ENCODE peak calls at places on chromosomes 6 and 20, in four cellular contexts. G is IMR-90, F is H9, B is neuronal stem cell. Y is an unnamed sample.

GRCh38 chr6:142015011-142015410 is 117.7 kb upstream of the GJE1 start:
- DNase-seq in B (no peak), F (peak; percentile 45), G (no peak), Y (peak; percentile 14)

GRCh38 chr6:44851176-44851575 is 463.7 kb downstream of the CDC5L start:
- DNase-seq in G (peak; percentile 17), B (no peak), F (no peak), Y (no peak)

GRCh38 chr6:166765234-166765541 is 138.1 kb upstream of the RPS6KA2 start:
- DNase-seq in F (peak; percentile 20), G (no peak), B (no peak), Y (no peak)

GRCh38 chr6:113461153-113461897 is 395.8 kb upstream of the MARCKS start:
- DNase-seq in G (peak; percentile 52), F (no peak), B (no peak), Y (no peak)

GRCh38 chr6:34914358-34914757 is 25.3 kb downstream of the ANKS1A start:
- DNase-seq in F (no peak), B (no peak), G (no peak), Y (no peak)

GRCh38 chr20:63538204-63539091 is 1.3 kb upstream of the PTK6 start:
- DNase-seq in F (no peak), B (no peak), G (peak; percentile 22), Y (peak; percentile 60)

GRCh38 chr20:20003088-20003954 is 13.8 kb upstream of the NAA20 start:
- DNase-seq in G (peak; percentile 40), F (no peak), B (no peak), Y (no peak)

GRCh38 chr6:28401172-28401571 is 1.6 kb upstream of the ZSCAN12 start:
- DNase-seq in F (no peak), B (no peak), G (peak; percentile 42), Y (no peak)

GRCh38 chr20:57439432-57439831 is 48.2 kb downstream of the RBM38 start:
- DNase-seq in G (no peak), B (no peak), F (no peak), Y (no peak)

GRCh38 chr6:42745083-42745637 is 743 bp downstream of the TBCC start:
- DNase-seq in F (peak; percentile 42), G (peak; percentile 23), B (peak; percentile 12), Y (peak; percentile 67)

GRCh38 chr6:13648850-13649249 is 33.7 kb downstream of the NOL7 start:
- DNase-seq in F (no peak), B (no peak), G (no peak), Y (no peak)

GRCh38 chr20:38723069-38723981 is 961 bp upstream of the SLC32A1 start:
- DNase-seq in G (no peak), F (peak; percentile 46), B (no peak), Y (no peak)

GRCh38 chr6:150169609-150170008 is 26.8 kb downstream of the PPP1R14C start:
- DNase-seq in F (no peak), G (peak; percentile 81), B (no peak), Y (peak; percentile 32)

GRCh38 chr6:34147906-34148701 is 2.2 kb upstream of the GRM4 start:
- DNase-seq in G (no peak), F (peak; percentile 28), B (no peak), Y (no peak)

GRCh38 chr6:41789937-41790502 is 2.5 kb downstream of the TOMM6 start:
- DNase-seq in B (no peak), G (no peak), F (no peak), Y (no peak)

GRCh38 chr6:142155895-142156757 is 9.1 kb downstream of the VTA1 start:
- DNase-seq in G (peak; percentile 37), B (no peak), F (peak; percentile 29), Y (peak; percentile 51)

GRCh38 chr6:122789078-122789861 is at the start of gene SMPDL3A:
- DNase-seq in B (peak; percentile 73), F (peak; percentile 83), G (peak; percentile 97), Y (peak; percentile 92)

GRCh38 chr6:94680672-94681212 is 896.6 kb upstream of the MANEA start:
- DNase-seq in G (no peak), F (no peak), B (no peak), Y (no peak)

GRCh38 chr6:111870054-111870750 is 3.0 kb downstream of the FYN start:
- DNase-seq in G (no peak), F (no peak), B (no peak), Y (no peak)

GRCh38 chr6:12324096-12324495 is 33.9 kb downstream of the EDN1 start:
- DNase-seq in B (no peak), G (peak; percentile 52), F (no peak), Y (peak; percentile 57)

GRCh38 chr6:143034689-143035334 is 25.9 kb upstream of the AIG1 start:
- DNase-seq in G (no peak), F (no peak), B (no peak), Y (no peak)

GRCh38 chr6:11093065-11093590 is 506 bp upstream of the SMIM13 start:
- DNase-seq in F (peak; percentile 22), G (peak; percentile 41), B (no peak), Y (no peak)

GRCh38 chr6:3442444-3443220 is 14.2 kb downstream of the SLC22A23 start:
- DNase-seq in B (no peak), F (no peak), G (peak; percentile 76), Y (peak; percentile 67)

GRCh38 chr6:25222006-25222715 is 57.0 kb upstream of the CARMIL1 start:
- DNase-seq in B (no peak), F (no peak), G (no peak), Y (no peak)

GRCh38 chr20:24095753-24096152 is 107.2 kb upstream of the GGTLC1 start:
- DNase-seq in G (no peak), B (no peak), F (no peak), Y (no peak)

GRCh38 chr6:162450358-162450757 is 277.2 kb downstream of the PRKN start:
- DNase-seq in G (no peak), F (no peak), B (no peak), Y (no peak)

GRCh38 chr6:13814938-13815575 is 700 bp upstream of the MCUR1 start:
- DNase-seq in G (no peak), F (no peak), B (no peak), Y (peak; percentile 13)

GRCh38 chr6:73798592-73798991 is 102.6 kb downstream of the CD109 start:
- DNase-seq in B (no peak), G (peak; percentile 99), F (peak; percentile 36), Y (peak; percentile 94)

GRCh38 chr6:36666726-36667591 is 11.6 kb upstream of the CDKN1A start:
- DNase-seq in F (peak; percentile 82), G (peak; percentile 96), B (peak; percentile 54), Y (peak; percentile 95)

GRCh38 chr6:99013145-99013544 is 65.4 kb upstream of the FBXL4 start:
- DNase-seq in B (no peak), G (peak; percentile 97), F (no peak), Y (peak; percentile 92)

GRCh38 chr6:36320475-36320874 is 16.2 kb downstream of the BNIP5 start:
- DNase-seq in B (no peak), F (no peak), G (no peak), Y (no peak)

GRCh38 chr20:36337886-36338285 is 31.7 kb downstream of the DLGAP4 start:
- DNase-seq in B (no peak), G (no peak), F (no peak), Y (no peak)

GRCh38 chr6:27986928-27987725 is 30.1 kb downstream of the OR2B6 start:
- DNase-seq in F (no peak), G (peak; percentile 0), B (no peak), Y (no peak)

GRCh38 chr20:34637245-34638185 is 39.4 kb downstream of the PIGU start:
- DNase-seq in G (peak; percentile 80), F (no peak), B (no peak), Y (peak; percentile 90)

GRCh38 chr6:6545616-6546317 is 42.8 kb upstream of the LY86 start:
- DNase-seq in G (no peak), B (no peak), F (no peak), Y (peak; percentile 1)

GRCh38 chr6:144347933-144348332 is 62.8 kb downstream of the UTRN start:
- DNase-seq in G (no peak), F (no peak), B (no peak), Y (no peak)

GRCh38 chr20:39986231-39986904 is 702.7 kb downstream of the MAFB start:
- DNase-seq in F (no peak), G (peak; percentile 28), B (peak; percentile 51), Y (peak; percentile 95)

GRCh38 chr20:36542019-36542488 is 735 bp downstream of the MYL9 start:
- DNase-seq in B (peak; percentile 30), F (peak; percentile 82), G (peak; percentile 70), Y (peak; percentile 77)

GRCh38 chr6:112357801-112358200 is 10.7 kb downstream of the RFPL4B start:
- DNase-seq in G (peak; percentile 73), B (no peak), F (no peak), Y (peak; percentile 72)

GRCh38 chr20:62407221-62407992 is at the start of gene CABLES2:
- DNase-seq in B (peak; percentile 89), G (peak; percentile 92), F (peak; percentile 91), Y (peak; percentile 93)
- H3K14ac ChIP-seq in B (peak within 1 kb of the TSS; percentile 99), G (no peak within 1 kb of the TSS), F (no peak within 1 kb of the TSS), Y (peak within 1 kb of the TSS; percentile 61)

GRCh38 chr20:61382194-61382593 is 130.1 kb downstream of the CDH4 start:
- DNase-seq in G (no peak), F (no peak), B (no peak), Y (no peak)
- H2AK5ac ChIP-seq in G (no peak overlapping the region), F (no peak overlapping the region), B (no peak overlapping the region), Y (no peak overlapping the region)

GRCh38 chr20:2509468-2509781 is 710 bp upstream of the ZNF343 start:
- DNase-seq in B (no peak), G (no peak), F (no peak), Y (no peak)
- H3K14ac ChIP-seq in B (no peak overlapping the region), G (peak overlapping the region; percentile 99), F (no peak overlapping the region), Y (peak overlapping the region; percentile 80)

GRCh38 chr20:32877507-32877906 is 18.8 kb downstream of the EFCAB8 start:
- DNase-seq in G (peak; percentile 80), F (no peak), B (no peak), Y (no peak)
- H2AK5ac ChIP-seq in G (peak overlapping the region; percentile 52), F (no peak overlapping the region), B (peak overlapping the region; percentile 81), Y (no peak overlapping the region)

DNA sequence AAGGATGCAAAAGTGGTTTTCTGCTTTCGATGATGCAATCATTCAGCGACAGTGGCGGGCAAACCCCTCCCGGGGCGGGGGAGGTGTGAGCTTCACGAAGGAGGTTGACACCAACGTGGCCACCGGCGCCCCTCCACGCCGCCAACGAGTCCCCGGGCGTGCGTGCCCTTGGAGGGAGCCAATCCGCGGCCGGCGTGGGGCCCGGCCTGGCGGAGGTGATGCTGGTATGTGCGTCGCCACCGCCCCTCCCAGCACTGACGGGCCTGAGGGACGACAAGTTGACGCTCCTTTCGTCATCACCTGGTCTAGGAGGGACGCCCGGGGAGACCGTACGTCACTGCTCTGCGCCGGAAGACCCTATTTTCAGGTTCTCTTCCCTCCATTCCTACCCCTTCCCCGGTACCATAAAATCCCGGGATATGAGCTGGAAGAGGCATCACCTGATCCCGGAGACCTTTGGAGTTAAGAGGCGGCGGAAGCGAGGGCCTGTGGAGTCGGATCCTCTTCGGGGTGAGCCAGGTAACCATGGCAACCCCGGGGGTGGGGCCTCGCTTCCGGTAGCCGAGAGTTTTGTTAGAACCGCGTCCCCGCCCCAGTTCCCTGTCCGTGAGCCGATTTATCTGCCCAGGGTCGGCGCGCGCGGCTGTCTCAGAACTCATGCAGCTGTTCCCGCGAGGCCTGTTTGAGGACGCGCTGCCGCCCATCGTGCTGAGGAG is at the start of gene DXO:
- DNase-seq in G (peak; percentile 99), B (peak; percentile 97), F (peak; percentile 97), Y (peak; percentile 99)
- H3K14ac ChIP-seq in G (peak within 1 kb of the TSS; percentile 92), B (no peak within 1 kb of the TSS), F (peak within 1 kb of the TSS; percentile 56), Y (peak within 1 kb of the TSS; percentile 78)